ENCODE peak calls at places on chromosomes 13 and 19, in six cellular contexts. One of them, this sample, is unnamed.

GRCh38 chr13:20340759-20341161 is 108.6 kb upstream of the GJB6 start:
- DNase-seq in spleen: no peak
- DNase-seq in GM12892: no peak
- DNase-seq in transverse colon: no peak
- DNase-seq in sigmoid colon: no peak
- DNase-seq in breast epithelium: no peak
- DNase-seq in this sample: no peak

GRCh38 chr19:16095071-16095571 is 16.6 kb upstream of the RAB8A start:
- DNase-seq in spleen: no peak
- DNase-seq in GM12892: no peak
- DNase-seq in transverse colon: no peak
- DNase-seq in sigmoid colon: no peak
- DNase-seq in breast epithelium: no peak
- DNase-seq in this sample: no peak

GRCh38 chr13:39777527-39778061 is 122.1 kb downstream of the COG6 start:
- DNase-seq in spleen: no peak
- DNase-seq in GM12892: no peak
- DNase-seq in transverse colon: no peak
- DNase-seq in sigmoid colon: no peak
- DNase-seq in breast epithelium: no peak
- DNase-seq in this sample: no peak

GRCh38 chr19:20247016-20247683 is 80.1 kb downstream of the ZNF486 start:
- DNase-seq in spleen: no peak
- DNase-seq in GM12892: no peak
- DNase-seq in transverse colon: no peak
- DNase-seq in sigmoid colon: no peak
- DNase-seq in breast epithelium: no peak
- DNase-seq in this sample: no peak

GRCh38 chr13:27783111-27783510 is 9.2 kb upstream of the GSX1 start:
- DNase-seq in spleen: no peak
- DNase-seq in GM12892: no peak
- DNase-seq in transverse colon: no peak
- DNase-seq in sigmoid colon: no peak
- DNase-seq in breast epithelium: no peak
- DNase-seq in this sample: no peak

GRCh38 chr19:638901-639250 is 803 bp upstream of the FGF22 start:
- DNase-seq in spleen: no peak
- DNase-seq in GM12892: no peak
- DNase-seq in transverse colon: no peak
- DNase-seq in sigmoid colon: no peak
- DNase-seq in breast epithelium: no peak
- DNase-seq in this sample: no peak

GRCh38 chr13:99812611-99813010 is 159.0 kb downstream of the ZIC5 start:
- DNase-seq in spleen: no peak
- DNase-seq in GM12892: no peak
- DNase-seq in transverse colon: no peak
- DNase-seq in sigmoid colon: no peak
- DNase-seq in breast epithelium: no peak
- DNase-seq in this sample: no peak

GRCh38 chr19:57171551-57172081 is 4.3 kb upstream of the DUXA start:
- DNase-seq in spleen: peak
- DNase-seq in GM12892: peak
- DNase-seq in transverse colon: peak
- DNase-seq in sigmoid colon: peak
- DNase-seq in breast epithelium: peak
- DNase-seq in this sample: peak

GRCh38 chr13:79533781-79534400 is 52.9 kb downstream of the NDFIP2 start:
- DNase-seq in spleen: no peak
- DNase-seq in GM12892: no peak
- DNase-seq in transverse colon: no peak
- DNase-seq in sigmoid colon: no peak
- DNase-seq in breast epithelium: no peak
- DNase-seq in this sample: no peak

GRCh38 chr13:46386426-46386995 is 541 bp downstream of the RUBCNL start:
- DNase-seq in spleen: peak
- DNase-seq in GM12892: no peak
- DNase-seq in transverse colon: no peak
- DNase-seq in sigmoid colon: no peak
- DNase-seq in breast epithelium: no peak
- DNase-seq in this sample: no peak

GRCh38 chr13:36769126-36769525 is 49.9 kb upstream of the RFXAP start:
- DNase-seq in spleen: no peak
- DNase-seq in GM12892: no peak
- DNase-seq in transverse colon: no peak
- DNase-seq in sigmoid colon: no peak
- DNase-seq in breast epithelium: no peak
- DNase-seq in this sample: no peak

GRCh38 chr13:34748078-34748477 is 194.0 kb upstream of the NBEA start:
- DNase-seq in spleen: no peak
- DNase-seq in GM12892: no peak
- DNase-seq in transverse colon: peak
- DNase-seq in sigmoid colon: no peak
- DNase-seq in breast epithelium: no peak
- DNase-seq in this sample: no peak

GRCh38 chr13:40800559-40800958 is 11.1 kb downstream of the SLC25A15 start:
- DNase-seq in spleen: no peak
- DNase-seq in GM12892: no peak
- DNase-seq in transverse colon: no peak
- DNase-seq in sigmoid colon: no peak
- DNase-seq in breast epithelium: no peak
- DNase-seq in this sample: no peak

GRCh38 chr19:37999309-38000213 is 92.6 kb downstream of the SIPA1L3 start:
- DNase-seq in spleen: no peak
- DNase-seq in GM12892: no peak
- DNase-seq in transverse colon: no peak
- DNase-seq in sigmoid colon: peak
- DNase-seq in breast epithelium: no peak
- DNase-seq in this sample: no peak

GRCh38 chr13:24050292-24050711 is 110.2 kb upstream of the SPATA13 start:
- DNase-seq in spleen: no peak
- DNase-seq in GM12892: no peak
- DNase-seq in transverse colon: no peak
- DNase-seq in sigmoid colon: peak
- DNase-seq in breast epithelium: peak
- DNase-seq in this sample: no peak

GRCh38 chr19:27777726-27778125 is 1435.2 kb downstream of the UQCRFS1 start:
- DNase-seq in spleen: no peak
- DNase-seq in GM12892: no peak
- DNase-seq in transverse colon: no peak
- DNase-seq in sigmoid colon: no peak
- DNase-seq in breast epithelium: no peak
- DNase-seq in this sample: no peak

GRCh38 chr13:49436890-49437289 is 7.0 kb downstream of the CAB39L start:
- DNase-seq in spleen: no peak
- DNase-seq in GM12892: no peak
- DNase-seq in transverse colon: no peak
- DNase-seq in sigmoid colon: peak
- DNase-seq in breast epithelium: no peak
- DNase-seq in this sample: no peak

GRCh38 chr19:29267701-29268100 is 54.8 kb upstream of the UQCRFS1 start:
- DNase-seq in spleen: no peak
- DNase-seq in GM12892: no peak
- DNase-seq in transverse colon: no peak
- DNase-seq in sigmoid colon: no peak
- DNase-seq in breast epithelium: no peak
- DNase-seq in this sample: no peak

GRCh38 chr13:23578411-23579071 is 8.3 kb downstream of the TNFRSF19 start:
- DNase-seq in spleen: peak
- DNase-seq in GM12892: peak
- DNase-seq in transverse colon: peak
- DNase-seq in sigmoid colon: peak
- DNase-seq in breast epithelium: peak
- DNase-seq in this sample: peak

GRCh38 chr13:79710376-79710775 is 229.4 kb downstream of the NDFIP2 start:
- DNase-seq in spleen: no peak
- DNase-seq in GM12892: no peak
- DNase-seq in transverse colon: no peak
- DNase-seq in sigmoid colon: no peak
- DNase-seq in breast epithelium: no peak
- DNase-seq in this sample: no peak

GRCh38 chr19:18152817-18153554 is at the start of gene PIK3R2:
- DNase-seq in spleen: peak
- DNase-seq in GM12892: peak
- DNase-seq in transverse colon: peak
- DNase-seq in sigmoid colon: peak
- DNase-seq in breast epithelium: peak
- DNase-seq in this sample: peak

GRCh38 chr13:25806304-25806974 is 245.4 kb downstream of the SHISA2 start:
- DNase-seq in spleen: no peak
- DNase-seq in GM12892: no peak
- DNase-seq in transverse colon: no peak
- DNase-seq in sigmoid colon: no peak
- DNase-seq in breast epithelium: no peak
- DNase-seq in this sample: no peak

GRCh38 chr13:113630296-113630695 is 27.7 kb downstream of the ATP4B start:
- DNase-seq in spleen: peak
- DNase-seq in GM12892: no peak
- DNase-seq in transverse colon: no peak
- DNase-seq in sigmoid colon: peak
- DNase-seq in breast epithelium: no peak
- DNase-seq in this sample: no peak

GRCh38 chr19:13347351-13347750 is 158.9 kb downstream of the CACNA1A start:
- DNase-seq in spleen: no peak
- DNase-seq in GM12892: no peak
- DNase-seq in transverse colon: no peak
- DNase-seq in sigmoid colon: no peak
- DNase-seq in breast epithelium: no peak
- DNase-seq in this sample: no peak

GRCh38 chr13:113637262-113638160 is 20.5 kb downstream of the ATP4B start:
- DNase-seq in spleen: peak
- DNase-seq in GM12892: no peak
- DNase-seq in transverse colon: peak
- DNase-seq in sigmoid colon: peak
- DNase-seq in breast epithelium: no peak
- DNase-seq in this sample: no peak

GRCh38 chr19:38840583-38840968 is 9.0 kb upstream of the ECH1 start:
- DNase-seq in spleen: no peak
- DNase-seq in GM12892: no peak
- DNase-seq in transverse colon: no peak
- DNase-seq in sigmoid colon: no peak
- DNase-seq in breast epithelium: no peak
- DNase-seq in this sample: no peak

GRCh38 chr13:80173224-80173623 is 167.7 kb downstream of the SPRY2 start:
- DNase-seq in spleen: no peak
- DNase-seq in GM12892: no peak
- DNase-seq in transverse colon: peak
- DNase-seq in sigmoid colon: no peak
- DNase-seq in breast epithelium: no peak
- DNase-seq in this sample: no peak

GRCh38 chr13:42720116-42720857 is 61.1 kb upstream of the FAM216B start:
- DNase-seq in spleen: no peak
- DNase-seq in GM12892: no peak
- DNase-seq in transverse colon: peak
- DNase-seq in sigmoid colon: peak
- DNase-seq in breast epithelium: no peak
- DNase-seq in this sample: no peak
- TF ChIP-seq POLR2A in spleen: no peak
- TF ChIP-seq POLR2A in GM12892: no peak
- TF ChIP-seq POLR2A in transverse colon: no peak
- TF ChIP-seq POLR2A in sigmoid colon: no peak
- TF ChIP-seq POLR2A in breast epithelium: no peak
- TF ChIP-seq POLR2A in this sample: no peak

GRCh38 chr19:31979949-31980670 is 365.3 kb upstream of the ZNF507 start:
- DNase-seq in spleen: no peak
- DNase-seq in GM12892: no peak
- DNase-seq in transverse colon: no peak
- DNase-seq in sigmoid colon: no peak
- DNase-seq in breast epithelium: no peak
- DNase-seq in this sample: no peak
- TF ChIP-seq POLR2AphosphoS5 in spleen: no peak
- TF ChIP-seq POLR2AphosphoS5 in GM12892: no peak
- TF ChIP-seq POLR2AphosphoS5 in transverse colon: no peak
- TF ChIP-seq POLR2AphosphoS5 in sigmoid colon: no peak
- TF ChIP-seq POLR2AphosphoS5 in breast epithelium: no peak
- TF ChIP-seq POLR2AphosphoS5 in this sample: no peak

DNA sequence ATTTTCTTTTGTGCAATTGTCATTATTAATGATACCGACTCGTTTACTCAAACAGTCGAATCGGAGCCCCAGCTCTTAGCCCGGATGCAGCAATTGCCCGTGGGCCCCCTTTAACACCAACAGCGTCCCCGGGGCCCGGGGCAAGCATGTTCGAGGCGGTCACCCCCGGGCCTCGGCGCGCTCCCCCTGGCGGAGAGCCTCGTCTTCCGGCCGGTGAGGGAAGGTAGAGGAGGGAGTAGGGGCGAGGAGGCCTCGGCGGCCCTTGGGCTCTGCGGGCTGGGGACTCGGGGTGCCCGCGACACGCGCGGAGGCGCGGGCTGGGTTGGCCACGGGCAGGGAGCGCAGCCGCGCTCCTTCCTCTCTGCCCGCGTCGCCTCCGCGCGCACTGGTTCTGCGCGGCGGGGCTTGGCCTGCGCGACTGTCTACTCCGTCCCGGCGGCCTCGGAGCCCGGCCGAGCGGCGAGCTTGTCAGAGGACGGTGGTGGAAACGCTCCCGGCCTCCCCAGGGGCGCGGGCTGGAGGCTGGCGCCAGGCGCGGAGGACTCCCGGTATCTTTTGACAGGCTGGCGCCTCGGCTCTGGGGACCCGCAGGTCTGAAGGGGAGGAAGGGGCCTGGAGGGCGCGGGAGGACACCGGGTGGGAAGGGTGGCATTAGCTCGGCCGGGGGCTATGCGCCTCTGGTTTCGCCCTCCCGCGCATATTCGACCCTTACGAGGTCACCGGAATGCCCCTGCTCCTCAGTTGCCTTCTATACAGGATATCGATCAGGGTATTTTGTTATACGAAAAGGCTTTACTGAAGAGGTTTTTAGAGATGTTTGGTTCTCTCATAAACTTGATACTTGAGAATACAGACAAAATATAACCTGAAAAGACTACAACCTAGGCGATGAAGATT is 1.5 kb downstream of the BIVM start:
- DNase-seq in spleen: peak
- DNase-seq in GM12892: peak
- DNase-seq in transverse colon: peak
- DNase-seq in sigmoid colon: peak
- DNase-seq in breast epithelium: peak
- DNase-seq in this sample: peak
- TF ChIP-seq POLR2A in spleen: no peak
- TF ChIP-seq POLR2A in GM12892: peak
- TF ChIP-seq POLR2A in transverse colon: peak
- TF ChIP-seq POLR2A in sigmoid colon: no peak
- TF ChIP-seq POLR2A in breast epithelium: no peak
- TF ChIP-seq POLR2A in this sample: peak

DNA sequence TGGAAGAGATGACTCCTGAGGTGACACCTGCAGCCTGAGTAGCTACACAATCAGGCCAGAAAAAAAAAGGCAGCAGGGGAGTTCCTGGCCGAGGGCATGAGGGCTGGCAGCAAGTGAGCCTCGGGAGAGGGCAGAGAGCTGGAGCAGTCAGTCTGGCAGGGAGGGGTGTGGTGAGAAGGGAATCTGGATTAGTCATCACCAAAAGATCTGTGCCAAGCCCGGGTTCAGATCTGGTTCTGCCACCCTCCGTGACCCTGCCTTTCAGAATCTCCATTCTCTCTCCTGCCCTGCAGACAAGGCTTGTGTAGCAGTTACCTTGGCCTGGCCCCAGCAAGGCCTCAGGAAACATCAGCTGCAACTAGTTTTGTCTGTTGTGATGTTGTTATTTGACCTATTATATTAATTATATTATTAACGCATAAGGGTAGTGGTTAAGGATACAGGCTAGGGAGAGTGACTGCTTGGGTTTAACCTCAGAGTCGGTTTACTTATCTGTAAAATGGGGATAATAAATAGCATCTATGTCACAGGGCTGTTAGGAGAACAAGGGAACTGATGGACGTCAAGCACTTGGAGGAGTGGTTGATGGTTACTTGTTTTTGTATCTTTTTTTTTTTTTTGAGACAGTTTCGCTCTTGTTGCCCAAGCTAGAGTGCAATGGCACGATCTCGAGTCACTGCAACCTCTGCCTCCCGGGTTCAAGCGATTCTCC is 2.7 kb upstream of the CAPNS1 start:
- DNase-seq in spleen: no peak
- DNase-seq in GM12892: no peak
- DNase-seq in transverse colon: peak
- DNase-seq in sigmoid colon: peak
- DNase-seq in breast epithelium: peak
- DNase-seq in this sample: no peak
- TF ChIP-seq POLR2AphosphoS5 in spleen: peak
- TF ChIP-seq POLR2AphosphoS5 in GM12892: no peak
- TF ChIP-seq POLR2AphosphoS5 in transverse colon: peak
- TF ChIP-seq POLR2AphosphoS5 in sigmoid colon: no peak
- TF ChIP-seq POLR2AphosphoS5 in breast epithelium: peak
- TF ChIP-seq POLR2AphosphoS5 in this sample: no peak

This sample was measured in GM12891.